ENCODE peak calls at places on chromosomes 4 and X, in six cellular contexts. One of them, this sample, is unnamed. For H3K9me3 and H3K4me1, the result is how much of the 10 kb centered on the place peaks cover.

GRCh38 chrX:12771445-12772069 is 19.7 kb upstream of the PRPS2 start:
- DNase-seq in psoas muscle: peak
- DNase-seq in CD4-positive, CD25-positive, alpha-beta regulatory T cell: peak
- DNase-seq in HCT116: peak
- DNase-seq in CD8-positive, alpha-beta T cell: peak
- DNase-seq in naive thymus-derived CD4-positive, alpha-beta T cell: peak
- DNase-seq in this sample: peak

GRCh38 chrX:107374116-107374515 is 75.3 kb upstream of the FRMPD3 start:
- DNase-seq in psoas muscle: no peak
- DNase-seq in CD4-positive, CD25-positive, alpha-beta regulatory T cell: no peak
- DNase-seq in HCT116: no peak
- DNase-seq in CD8-positive, alpha-beta T cell: no peak
- DNase-seq in naive thymus-derived CD4-positive, alpha-beta T cell: no peak
- DNase-seq in this sample: peak

GRCh38 chr4:11719879-11720278 is 291.2 kb upstream of the HS3ST1 start:
- DNase-seq in psoas muscle: no peak
- DNase-seq in CD4-positive, CD25-positive, alpha-beta regulatory T cell: no peak
- DNase-seq in HCT116: no peak
- DNase-seq in CD8-positive, alpha-beta T cell: no peak
- DNase-seq in naive thymus-derived CD4-positive, alpha-beta T cell: no peak
- DNase-seq in this sample: no peak

GRCh38 chr4:40506066-40506465 is 123.6 kb downstream of the RBM47 start:
- DNase-seq in psoas muscle: no peak
- DNase-seq in CD4-positive, CD25-positive, alpha-beta regulatory T cell: no peak
- DNase-seq in HCT116: no peak
- DNase-seq in CD8-positive, alpha-beta T cell: no peak
- DNase-seq in naive thymus-derived CD4-positive, alpha-beta T cell: no peak
- DNase-seq in this sample: no peak

GRCh38 chr4:89939994-89940393 is 45.3 kb downstream of the MMRN1 start:
- DNase-seq in psoas muscle: no peak
- DNase-seq in CD4-positive, CD25-positive, alpha-beta regulatory T cell: no peak
- DNase-seq in HCT116: no peak
- DNase-seq in CD8-positive, alpha-beta T cell: no peak
- DNase-seq in naive thymus-derived CD4-positive, alpha-beta T cell: no peak
- DNase-seq in this sample: no peak

GRCh38 chrX:27680726-27681125 is 90.6 kb downstream of the DCAF8L2 start:
- DNase-seq in psoas muscle: no peak
- DNase-seq in CD4-positive, CD25-positive, alpha-beta regulatory T cell: no peak
- DNase-seq in HCT116: no peak
- DNase-seq in CD8-positive, alpha-beta T cell: no peak
- DNase-seq in naive thymus-derived CD4-positive, alpha-beta T cell: no peak
- DNase-seq in this sample: no peak

GRCh38 chr4:185541251-185541671 is 6.0 kb upstream of the PDLIM3 start:
- DNase-seq in psoas muscle: no peak
- DNase-seq in CD4-positive, CD25-positive, alpha-beta regulatory T cell: no peak
- DNase-seq in HCT116: no peak
- DNase-seq in CD8-positive, alpha-beta T cell: no peak
- DNase-seq in naive thymus-derived CD4-positive, alpha-beta T cell: no peak
- DNase-seq in this sample: no peak

GRCh38 chr4:177008071-177008835 is 215.5 kb upstream of the VEGFC start:
- DNase-seq in psoas muscle: no peak
- DNase-seq in CD4-positive, CD25-positive, alpha-beta regulatory T cell: no peak
- DNase-seq in HCT116: no peak
- DNase-seq in CD8-positive, alpha-beta T cell: no peak
- DNase-seq in naive thymus-derived CD4-positive, alpha-beta T cell: no peak
- DNase-seq in this sample: no peak

DNA sequence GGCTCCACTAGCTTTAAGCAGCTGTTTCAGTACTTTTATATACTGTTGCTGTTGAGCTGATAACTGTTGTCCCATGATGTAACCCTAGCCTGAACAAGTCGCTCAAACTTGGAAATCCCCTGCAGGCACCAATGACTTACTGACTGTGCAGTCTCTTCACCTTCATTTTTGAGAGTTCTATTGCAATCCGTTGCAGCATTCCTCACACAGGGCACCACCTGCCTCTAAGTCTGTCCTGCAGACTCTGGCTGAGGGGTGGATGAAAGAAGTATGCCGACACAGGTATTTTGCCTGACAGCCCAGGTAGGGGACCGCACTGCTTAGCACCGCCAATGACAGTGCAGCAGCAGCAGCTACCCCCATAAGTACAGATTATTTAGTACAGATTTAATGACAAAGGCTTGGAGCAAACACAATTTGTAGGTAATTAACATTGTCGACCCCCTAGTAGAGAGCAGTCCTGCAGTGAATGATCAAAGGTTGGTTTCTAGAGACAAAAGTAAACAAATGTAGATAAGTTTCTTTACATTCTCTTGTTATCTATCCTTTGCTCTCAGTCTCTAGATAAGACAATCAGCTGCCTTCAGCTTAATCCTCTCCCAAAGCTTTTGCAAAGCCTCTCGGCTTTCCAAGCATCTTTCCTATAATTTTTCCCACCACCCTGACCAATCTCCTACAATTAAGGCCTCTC is 205.0 kb downstream of the PABPC4L start:
- DNase-seq in psoas muscle: no peak
- DNase-seq in CD4-positive, CD25-positive, alpha-beta regulatory T cell: no peak
- DNase-seq in HCT116: no peak
- DNase-seq in CD8-positive, alpha-beta T cell: no peak
- DNase-seq in naive thymus-derived CD4-positive, alpha-beta T cell: no peak
- DNase-seq in this sample: no peak
- H3K9me3 ChIP-seq in psoas muscle: under half
- H3K9me3 ChIP-seq in CD4-positive, CD25-positive, alpha-beta regulatory T cell: under half
- H3K9me3 ChIP-seq in HCT116: under half
- H3K9me3 ChIP-seq in CD8-positive, alpha-beta T cell: under half
- H3K9me3 ChIP-seq in naive thymus-derived CD4-positive, alpha-beta T cell: under half
- H3K9me3 ChIP-seq in this sample: under half

DNA sequence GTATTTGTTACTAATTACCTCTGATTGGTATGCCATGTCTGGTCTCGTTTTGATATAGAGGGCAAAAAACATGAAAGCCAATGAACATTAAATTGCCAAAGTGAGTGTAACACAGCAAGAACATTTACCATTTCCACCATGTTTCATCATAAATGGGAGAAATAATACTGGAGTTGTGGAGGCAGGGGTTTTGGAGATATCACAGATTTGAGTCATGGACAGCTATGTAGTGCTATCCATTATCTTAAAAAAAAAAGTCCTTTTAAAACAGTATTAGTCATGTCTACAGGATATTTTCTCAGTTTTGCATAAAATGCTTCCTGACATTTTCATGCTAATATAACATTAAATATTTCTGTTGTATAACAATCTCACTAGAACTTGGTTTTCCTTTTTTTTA is 301.2 kb downstream of the IL1RAPL1 start:
- DNase-seq in psoas muscle: no peak
- DNase-seq in CD4-positive, CD25-positive, alpha-beta regulatory T cell: no peak
- DNase-seq in HCT116: no peak
- DNase-seq in CD8-positive, alpha-beta T cell: no peak
- DNase-seq in naive thymus-derived CD4-positive, alpha-beta T cell: no peak
- DNase-seq in this sample: no peak
- H3K4me1 ChIP-seq in psoas muscle: under half
- H3K4me1 ChIP-seq in CD4-positive, CD25-positive, alpha-beta regulatory T cell: under half
- H3K4me1 ChIP-seq in HCT116: under half
- H3K4me1 ChIP-seq in CD8-positive, alpha-beta T cell: under half
- H3K4me1 ChIP-seq in naive thymus-derived CD4-positive, alpha-beta T cell: under half
- H3K4me1 ChIP-seq in this sample: under half

GRCh38 chrX:139930923-139931645 is 1.8 kb downstream of the ATP11C start:
- DNase-seq in psoas muscle: peak
- DNase-seq in CD4-positive, CD25-positive, alpha-beta regulatory T cell: peak
- DNase-seq in HCT116: no peak
- DNase-seq in CD8-positive, alpha-beta T cell: no peak
- DNase-seq in naive thymus-derived CD4-positive, alpha-beta T cell: no peak
- DNase-seq in this sample: no peak
- H3K27ac ChIP-seq in psoas muscle: no peak
- H3K27ac ChIP-seq in CD4-positive, CD25-positive, alpha-beta regulatory T cell: no peak
- H3K27ac ChIP-seq in HCT116: no peak
- H3K27ac ChIP-seq in CD8-positive, alpha-beta T cell: peak
- H3K27ac ChIP-seq in naive thymus-derived CD4-positive, alpha-beta T cell: peak
- H3K27ac ChIP-seq in this sample: no peak

DNA sequence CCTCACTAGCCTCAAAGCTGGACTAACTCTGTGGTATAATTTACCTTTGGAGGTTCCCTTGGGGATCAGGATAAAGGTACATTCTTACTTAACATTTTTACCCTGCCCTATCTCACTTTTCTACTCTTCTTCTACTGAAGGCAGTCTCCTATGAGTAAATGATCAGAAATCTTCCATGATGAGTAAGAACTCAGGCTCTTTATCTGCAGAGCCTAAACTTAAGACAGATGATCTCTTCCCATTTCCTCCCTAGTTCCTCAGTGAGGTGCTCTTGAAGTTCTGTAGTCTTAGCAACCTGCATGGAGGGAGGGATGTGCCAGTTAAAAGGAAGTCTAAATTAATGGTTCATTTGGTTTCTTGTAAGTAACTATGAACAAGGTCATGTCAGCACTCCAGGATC is 295.7 kb downstream of the SLC7A11 start:
- DNase-seq in psoas muscle: no peak
- DNase-seq in CD4-positive, CD25-positive, alpha-beta regulatory T cell: no peak
- DNase-seq in HCT116: no peak
- DNase-seq in CD8-positive, alpha-beta T cell: no peak
- DNase-seq in naive thymus-derived CD4-positive, alpha-beta T cell: no peak
- DNase-seq in this sample: no peak
- H3K9me3 ChIP-seq in psoas muscle: under half
- H3K9me3 ChIP-seq in CD4-positive, CD25-positive, alpha-beta regulatory T cell: under half
- H3K9me3 ChIP-seq in HCT116: under half
- H3K9me3 ChIP-seq in CD8-positive, alpha-beta T cell: under half
- H3K9me3 ChIP-seq in naive thymus-derived CD4-positive, alpha-beta T cell: under half
- H3K9me3 ChIP-seq in this sample: under half